ENCODE peak calls at places on chromosomes 11 and 22, in six cellular contexts. C is right lobe of liver; E is colonic mucosa; D is neural progenitor cell; J is CD8-positive, alpha-beta T cell; R is spleen. U is an unnamed sample.
A peak's percentile ranks its signal among the peaks of the same experiment; 100 is the strongest.

GRCh38 chr11:75200051-75200450 is 40.5 kb upstream of the TPBGL start:
- DNase-seq in D (no peak), C (no peak), R (no peak), J (no peak), E (peak; percentile 29), U (no peak)

GRCh38 chr11:115168229-115168671 is 336.0 kb downstream of the CADM1 start:
- DNase-seq in D (no peak), R (no peak), J (no peak), C (no peak), E (no peak), U (no peak)

GRCh38 chr11:36945384-36945783 is 347.3 kb upstream of the RAG2 start:
- DNase-seq in C (no peak), D (no peak), R (no peak), E (no peak), J (no peak), U (no peak)

GRCh38 chr11:16613401-16614381 is 124.8 kb upstream of the C11orf58 start:
- DNase-seq in D (peak; percentile 96), E (peak; percentile 83), R (peak; percentile 90), C (peak; percentile 87), J (peak; percentile 30), U (peak; percentile 91)

GRCh38 chr11:70128435-70128906 is 50.4 kb downstream of the ANO1 start:
- DNase-seq in R (no peak), E (no peak), C (peak; percentile 86), D (no peak), J (no peak), U (no peak)

GRCh38 chr11:114179234-114179941 is 116.8 kb upstream of the NNMT start:
- DNase-seq in R (no peak), J (no peak), D (no peak), E (peak; percentile 79), C (peak; percentile 60), U (peak; percentile 67)

GRCh38 chr11:96306933-96307747 is 35.9 kb downstream of the MAML2 start:
- DNase-seq in R (no peak), C (peak; percentile 44), D (peak; percentile 42), E (peak; percentile 94), J (no peak), U (no peak)

GRCh38 chr22:40544758-40545157 is 91.8 kb downstream of the MRTFA start:
- DNase-seq in R (no peak), C (no peak), D (no peak), J (no peak), E (no peak), U (no peak)

GRCh38 chr11:15170170-15170569 is 55.4 kb downstream of the INSC start:
- DNase-seq in D (no peak), C (no peak), R (no peak), J (no peak), E (no peak), U (no peak)

GRCh38 chr11:7911011-7911410 is 20.1 kb downstream of the OR10A6 start:
- DNase-seq in R (no peak), E (no peak), D (no peak), C (no peak), J (no peak), U (no peak)

GRCh38 chr11:128586689-128587088 is 669 bp downstream of the ETS1 start:
- DNase-seq in C (no peak), R (no peak), D (no peak), E (no peak), J (no peak), U (no peak)

GRCh38 chr11:68839953-68840641 is 1.6 kb downstream of the CPT1A start:
- DNase-seq in C (no peak), R (no peak), D (peak; percentile 18), J (no peak), E (peak; percentile 58), U (no peak)

GRCh38 chr11:100354736-100355135 is 332.4 kb upstream of the ARHGAP42 start:
- DNase-seq in E (no peak), R (no peak), D (no peak), J (no peak), C (no peak), U (no peak)

GRCh38 chr11:57324154-57324885 is 432 bp downstream of the TNKS1BP1 start:
- DNase-seq in E (peak; percentile 51), D (peak; percentile 88), R (peak; percentile 89), C (peak; percentile 56), J (no peak), U (peak; percentile 73)

GRCh38 chr11:97751405-97751804 is 1269.3 kb upstream of the CNTN5 start:
- DNase-seq in C (no peak), J (no peak), D (no peak), E (no peak), R (no peak), U (no peak)

GRCh38 chr11:1026641-1027482 is 9.7 kb downstream of the MUC6 start:
- DNase-seq in E (no peak), R (no peak), C (no peak), J (no peak), D (no peak), U (no peak)

GRCh38 chr11:75879737-75880136 is 64.7 kb downstream of the UVRAG start:
- DNase-seq in C (no peak), E (no peak), J (no peak), R (no peak), D (no peak), U (no peak)

GRCh38 chr11:33618363-33618735 is 82.3 kb downstream of the C11orf91 start:
- DNase-seq in D (no peak), J (no peak), R (no peak), C (no peak), E (no peak), U (no peak)

GRCh38 chr22:23178512-23179254 is 1.6 kb upstream of the BCR start:
- DNase-seq in C (peak; percentile 73), R (peak; percentile 91), E (peak; percentile 64), J (peak; percentile 51), D (peak; percentile 84), U (peak; percentile 67)

GRCh38 chr11:67389477-67389876 is 2.3 kb upstream of the RAD9A start:
- DNase-seq in E (peak; percentile 83), J (peak; percentile 46), C (no peak), R (peak; percentile 82), D (peak; percentile 66), U (peak; percentile 88)

DNA sequence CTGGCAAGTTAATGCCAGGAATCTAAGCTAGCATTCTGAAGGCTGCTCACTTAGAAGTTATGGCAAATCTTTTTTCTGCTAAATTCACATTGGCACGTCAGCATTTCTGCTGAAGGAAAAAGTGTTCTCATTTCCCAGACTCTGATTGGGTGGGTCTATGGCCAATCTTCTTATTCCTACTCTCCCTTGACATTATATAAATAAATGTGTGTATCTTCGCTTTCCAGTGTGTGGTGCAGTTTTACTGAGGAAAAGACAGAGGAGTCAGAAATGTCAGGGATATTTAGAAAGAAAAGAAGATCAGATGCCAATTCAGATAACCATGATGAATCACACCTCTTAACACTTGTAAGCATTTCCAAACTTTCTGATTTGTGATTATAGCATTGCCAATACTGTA is 3.2 kb upstream of the BDNF start:
- DNase-seq in E (no peak), C (no peak), D (no peak), J (no peak), R (no peak), U (no peak)
- TF ChIP-seq CTCF in E (no peak), C (no peak), D (no peak), J (no peak), R (no peak), U (no peak)

GRCh38 chr22:38415561-38416321 is 39.3 kb downstream of the KCNJ4 start:
- DNase-seq in E (no peak), J (no peak), C (no peak), R (peak; percentile 64), D (peak; percentile 34), U (no peak)
- H3K9me3 ChIP-seq in E (no peaks in the 10 kb centered on the region), J (no peaks in the 10 kb centered on the region), C (no peaks in the 10 kb centered on the region), R (no peaks in the 10 kb centered on the region), D (no peaks in the 10 kb centered on the region), U (no peaks in the 10 kb centered on the region)

GRCh38 chr22:34330432-34330831 is 410.2 kb upstream of the LARGE1 start:
- DNase-seq in E (no peak), J (no peak), D (no peak), C (no peak), R (no peak), U (no peak)

GRCh38 chr22:34334893-34335292 is 414.6 kb upstream of the LARGE1 start:
- DNase-seq in J (no peak), D (no peak), C (no peak), R (no peak), E (no peak), U (no peak)

DNA sequence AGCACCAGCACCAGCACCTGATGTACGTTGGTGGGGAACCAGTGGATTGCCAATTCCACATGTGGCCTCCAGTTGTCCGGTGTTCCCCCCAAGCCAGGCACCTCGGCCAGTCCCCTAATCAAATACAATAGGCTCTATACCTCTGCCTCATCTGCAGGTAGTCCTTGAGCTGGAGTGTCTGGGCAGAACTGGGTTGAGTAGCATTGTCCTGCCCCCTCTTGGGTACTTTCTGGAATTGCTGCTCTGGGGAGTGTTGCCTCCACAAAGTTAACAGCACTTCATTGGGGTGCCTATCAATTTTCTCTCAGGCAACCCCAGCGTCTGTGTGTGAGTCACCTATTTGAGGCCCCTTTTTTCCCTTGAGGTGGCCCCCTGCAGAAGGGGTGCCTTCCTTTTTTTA is 413.0 kb upstream of the LARGE1 start:
- DNase-seq in R (no peak), D (no peak), C (no peak), E (no peak), J (no peak), U (no peak)
- TF ChIP-seq CTCF in R (no peak), D (peak; percentile 24), C (no peak), E (no peak), J (no peak), U (no peak)

DNA sequence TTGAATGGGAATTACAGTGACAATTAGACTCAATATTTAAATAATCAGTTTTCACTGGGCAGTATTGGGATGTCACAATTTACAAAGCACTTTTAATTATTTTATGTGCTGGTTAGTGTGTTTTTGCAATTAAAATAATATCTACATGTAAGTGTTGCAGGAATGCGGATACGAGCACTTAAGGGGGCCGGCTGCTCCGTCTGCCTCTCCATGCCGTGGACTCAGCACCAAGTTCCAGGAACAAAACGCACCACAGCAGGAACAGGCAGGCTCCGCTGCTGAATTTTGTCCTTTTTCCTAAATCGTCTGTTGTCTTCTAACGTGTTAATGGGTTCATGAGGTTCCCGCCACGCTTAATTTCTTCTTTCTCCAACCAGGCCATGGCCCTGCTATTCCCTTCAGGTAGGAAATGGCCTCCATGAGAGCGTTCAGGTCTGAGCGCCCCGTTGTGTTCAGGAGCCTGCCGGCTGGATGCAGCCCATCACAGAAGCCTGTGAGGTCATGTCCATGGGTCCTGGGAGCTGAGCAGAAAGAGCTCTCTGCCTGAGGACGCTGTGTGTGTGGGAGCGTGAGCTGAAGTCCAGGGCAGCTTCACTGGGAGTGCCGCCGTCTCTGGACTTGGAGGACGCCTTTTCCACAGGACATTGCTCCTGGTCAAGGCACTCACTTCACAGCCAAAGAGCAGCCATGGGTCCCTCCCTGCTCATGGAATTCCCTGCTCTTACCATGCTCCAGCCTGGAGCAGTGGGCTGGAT is 730.3 kb downstream of the BRD1 start:
- DNase-seq in E (no peak), D (no peak), C (no peak), R (no peak), J (no peak), U (no peak)
- H3K9me3 ChIP-seq in E (no peaks in the 10 kb centered on the region), D (no peaks in the 10 kb centered on the region), C (no peaks in the 10 kb centered on the region), R (no peaks in the 10 kb centered on the region), J (no peaks in the 10 kb centered on the region), U (no peaks in the 10 kb centered on the region)

U was measured in Caco-2.